ENCODE peak calls at places on chromosomes 16 and 17, in six cellular contexts. Y is choroid plexus epithelial cell, Z is epithelial cell of proximal tubule, E is heart left ventricle, T is spleen, I is BE2C. U is an unnamed sample.

GRCh38 chr17:2187758-2188157 is 115.8 kb downstream of the SMG6 start:
- DNase-seq in E (no peak), T (no peak), Y (no peak), I (no peak), Z (no peak), U (no peak)

GRCh38 chr17:73595068-73595865 is 49.0 kb downstream of the SDK2 start:
- DNase-seq in Y (peak), T (peak), Z (no peak), I (peak), E (peak), U (no peak)

GRCh38 chr16:3029499-3030127 is 5.8 kb downstream of the THOC6 start:
- DNase-seq in E (no peak), I (no peak), T (peak), Z (no peak), Y (peak), U (no peak)

GRCh38 chr16:64132686-64133085 is 989.2 kb downstream of the CDH11 start:
- DNase-seq in T (no peak), Y (no peak), I (peak), Z (no peak), E (no peak), U (no peak)

GRCh38 chr17:8947201-8947600 is 18.3 kb downstream of the PIK3R5 start:
- DNase-seq in Y (no peak), T (no peak), E (no peak), Z (no peak), I (no peak), U (no peak)

GRCh38 chr17:1490643-1491405 is 1.7 kb downstream of the MYO1C start:
- DNase-seq in E (peak), Y (no peak), Z (no peak), I (peak), T (peak), U (peak)

GRCh38 chr16:66265106-66265415 is 101.4 kb upstream of the CDH5 start:
- DNase-seq in E (no peak), Z (no peak), T (no peak), I (no peak), Y (no peak), U (no peak)

GRCh38 chr17:74773871-74774286 is 2.3 kb downstream of the NAT9 start:
- DNase-seq in T (no peak), Y (peak), E (no peak), I (no peak), Z (no peak), U (peak)

GRCh38 chr16:87848676-87849345 is 20.5 kb downstream of the SLC7A5 start:
- DNase-seq in E (no peak), Y (no peak), Z (no peak), I (no peak), T (no peak), U (no peak)

GRCh38 chr16:85309656-85310587 is 197.7 kb upstream of the CIBAR2 start:
- DNase-seq in E (peak), Z (no peak), Y (no peak), T (peak), I (no peak), U (no peak)

GRCh38 chr17:54172654-54173316 is 350.1 kb downstream of the KIF2B start:
- DNase-seq in Z (peak), T (no peak), Y (peak), E (no peak), I (peak), U (peak)

GRCh38 chr17:10668771-10669170 is 11.7 kb upstream of the MYH3 start:
- DNase-seq in Y (peak), E (no peak), T (no peak), I (no peak), Z (no peak), U (peak)

GRCh38 chr16:13864689-13865088 is 55.3 kb upstream of the ERCC4 start:
- DNase-seq in Z (no peak), T (no peak), I (no peak), E (no peak), Y (no peak), U (no peak)

GRCh38 chr17:63954402-63955063 is 18.2 kb downstream of the SCN4A start:
- DNase-seq in T (peak), Y (no peak), I (no peak), Z (no peak), E (no peak), U (no peak)

GRCh38 chr16:11742041-11742535 is 569 bp downstream of the TXNDC11 start:
- DNase-seq in T (peak), Z (no peak), E (peak), I (no peak), Y (no peak), U (peak)

GRCh38 chr16:8108991-8109509 is 481.3 kb downstream of the TMEM114 start:
- DNase-seq in Z (no peak), Y (no peak), E (no peak), I (peak), T (no peak), U (no peak)

GRCh38 chr16:56102159-56102798 is 89.0 kb upstream of the GNAO1 start:
- DNase-seq in Z (no peak), E (peak), T (no peak), I (peak), Y (no peak), U (no peak)

GRCh38 chr17:752620-753219 is 656 bp upstream of the GEMIN4 start:
- DNase-seq in T (peak), E (peak), I (peak), Z (no peak), Y (peak), U (peak)

GRCh38 chr16:57628782-57629181 is 352 bp downstream of the ADGRG1 start:
- DNase-seq in Z (no peak), Y (no peak), I (no peak), T (no peak), E (no peak), U (no peak)

DNA sequence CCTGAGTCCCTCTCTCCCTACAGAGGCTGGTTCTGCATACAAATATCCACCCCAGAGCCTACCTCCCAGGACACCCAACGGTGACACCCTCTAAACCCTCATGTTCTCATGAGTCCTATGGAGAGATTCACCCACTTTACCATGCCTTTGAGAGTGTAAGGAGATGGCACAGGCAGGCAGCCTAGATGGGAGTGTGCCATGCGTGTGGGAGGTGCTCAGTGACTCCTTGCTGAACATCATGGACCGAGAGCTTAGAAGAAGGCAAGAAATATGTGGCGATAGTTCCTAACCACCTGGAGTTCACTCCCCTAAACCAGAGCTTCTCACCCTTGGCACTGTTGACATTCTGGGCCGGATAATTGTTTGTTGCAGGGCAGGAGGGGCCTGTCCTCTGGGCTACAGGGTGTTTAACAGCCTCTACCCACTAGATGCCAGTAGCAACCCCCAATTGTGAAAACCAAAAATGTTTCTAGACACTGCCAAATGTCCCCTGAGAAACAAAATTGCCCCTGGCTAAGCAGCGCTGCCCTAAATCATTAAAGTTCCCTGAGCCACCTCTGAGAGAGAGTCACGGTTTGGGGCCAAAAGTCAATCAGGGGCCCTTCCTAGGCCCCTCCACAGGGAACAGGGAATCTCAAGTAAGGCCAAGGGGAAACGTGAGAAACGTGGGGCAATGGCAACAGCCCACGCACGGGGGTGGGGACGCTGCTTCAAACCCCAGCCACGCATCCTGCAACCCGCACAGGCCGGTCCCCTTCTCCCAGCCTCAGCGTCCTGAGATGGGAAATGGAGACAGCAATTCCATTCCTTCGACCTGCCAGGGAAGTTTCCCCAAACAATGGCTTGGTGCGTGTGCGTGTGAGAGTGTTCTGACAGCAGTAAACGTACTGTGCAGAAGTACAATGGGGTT is 66.8 kb downstream of the C16orf78 start:
- DNase-seq in Y (no peak), Z (no peak), T (peak), E (no peak), I (no peak), U (no peak)
- TF ChIP-seq CTCF in Y (no peak), Z (no peak), T (no peak), E (no peak), I (peak), U (no peak)

GRCh38 chr16:30067584-30067916 is 2.0 kb downstream of the ALDOA start:
- DNase-seq in I (no peak), E (no peak), Z (no peak), Y (no peak), T (no peak), U (no peak)

GRCh38 chr16:30068333-30068732 is 2.8 kb downstream of the ALDOA start:
- DNase-seq in E (no peak), Y (no peak), I (no peak), Z (no peak), T (no peak), U (no peak)

GRCh38 chr16:30065112-30065942 is at the start of gene ALDOA:
- DNase-seq in E (peak), T (peak), Y (peak), I (peak), Z (peak), U (peak)

GRCh38 chr16:30065943-30066881 is 652 bp downstream of the ALDOA start:
- DNase-seq in I (peak), Z (no peak), Y (peak), E (peak), T (no peak), U (no peak)

DNA sequence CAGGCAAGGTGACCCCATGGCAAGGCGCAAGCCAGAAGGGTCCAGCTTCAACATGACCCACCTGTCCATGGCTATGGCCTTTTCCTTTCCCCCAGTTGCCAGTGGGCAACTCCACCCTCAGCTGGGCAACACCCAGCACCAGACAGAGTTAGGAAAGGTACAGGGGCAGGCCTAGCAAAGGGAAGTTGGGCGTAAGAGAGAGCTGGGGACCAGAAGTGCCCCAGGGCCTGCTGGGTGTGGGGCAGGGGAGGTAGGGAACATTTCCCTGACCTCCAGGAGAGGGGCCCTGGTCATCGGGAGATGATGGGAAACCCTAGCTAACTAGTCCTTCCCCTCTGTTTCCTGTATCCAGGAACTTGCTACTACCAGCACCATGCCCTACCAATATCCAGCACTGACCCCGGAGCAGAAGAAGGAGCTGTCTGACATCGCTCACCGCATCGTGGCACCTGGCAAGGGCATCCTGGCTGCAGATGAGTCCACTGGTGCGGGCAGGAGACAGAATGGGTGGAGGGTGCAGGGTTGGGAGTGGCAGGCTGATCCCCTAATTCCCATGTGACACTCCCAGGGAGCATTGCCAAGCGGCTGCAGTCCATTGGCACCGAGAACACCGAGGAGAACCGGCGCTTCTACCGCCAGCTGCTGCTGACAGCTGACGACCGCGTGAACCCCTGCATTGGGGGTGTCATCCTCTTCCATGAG is 1.5 kb downstream of the ALDOA start:
- DNase-seq in Z (no peak), T (no peak), E (peak), Y (no peak), I (peak), U (no peak)
- H3K4me3 ChIP-seq in Z (peak), T (peak), E (peak), Y (peak), I (peak), U (peak)

DNA sequence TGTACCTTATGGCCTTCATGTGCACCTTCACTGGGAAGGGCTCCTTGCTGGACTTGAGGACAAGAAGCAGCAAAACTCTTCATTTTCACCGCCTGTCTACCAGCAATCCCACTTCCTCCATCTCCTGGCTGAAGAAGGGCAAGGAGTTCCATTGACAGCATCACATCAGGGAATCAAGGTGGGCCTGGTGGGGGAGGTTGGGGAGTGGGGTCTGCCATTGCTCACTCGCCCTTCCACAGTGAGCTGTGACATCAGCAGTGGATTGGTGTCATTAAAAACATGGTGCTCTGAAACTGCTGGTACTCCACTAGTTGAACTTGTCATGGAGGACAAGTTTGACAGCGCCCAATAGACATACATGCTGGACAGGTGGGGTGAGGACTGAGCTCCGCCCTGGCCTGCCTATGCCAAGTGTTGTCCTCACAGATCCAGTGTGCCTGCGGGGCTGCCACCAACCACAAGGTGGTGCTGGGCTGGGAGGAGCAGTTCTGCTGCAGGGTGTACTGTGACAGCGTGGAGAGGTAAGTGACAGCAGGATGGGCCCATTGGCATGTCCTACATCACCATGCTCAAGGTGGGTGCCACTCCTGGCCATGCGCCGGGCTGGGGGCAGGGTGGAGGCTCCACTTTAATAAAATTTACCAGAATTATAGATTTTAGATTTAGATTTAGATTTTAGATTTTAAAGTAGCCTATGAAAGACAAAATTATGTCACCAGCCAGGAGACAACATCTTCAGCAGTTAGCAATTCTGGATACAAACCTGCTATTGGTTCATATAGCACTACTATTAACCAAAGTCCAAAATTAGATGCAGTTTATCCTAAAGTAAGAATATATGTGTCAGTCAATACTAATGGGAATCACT is 1729.1 kb downstream of the TP53TG3F start:
- DNase-seq in Y (no peak), T (no peak), E (no peak), I (no peak), Z (no peak), U (no peak)
- TF ChIP-seq CTCF in Y (peak), T (no peak), E (no peak), I (no peak), Z (peak), U (no peak)

GRCh38 chr17:35731932-35732805 is 730 bp downstream of the RASL10B start:
- DNase-seq in Z (no peak), Y (no peak), I (peak), T (no peak), E (no peak), U (no peak)

GRCh38 chr17:35732806-35733136 is 1.3 kb downstream of the RASL10B start:
- DNase-seq in I (no peak), Y (no peak), Z (no peak), E (no peak), T (no peak), U (no peak)

GRCh38 chr17:35729405-35729833 is 2.0 kb upstream of the RASL10B start:
- DNase-seq in I (no peak), Y (no peak), T (no peak), E (no peak), Z (no peak), U (no peak)

GRCh38 chr17:35730400-35731005 is 936 bp upstream of the RASL10B start:
- DNase-seq in I (no peak), Y (no peak), Z (no peak), T (no peak), E (no peak), U (no peak)

DNA sequence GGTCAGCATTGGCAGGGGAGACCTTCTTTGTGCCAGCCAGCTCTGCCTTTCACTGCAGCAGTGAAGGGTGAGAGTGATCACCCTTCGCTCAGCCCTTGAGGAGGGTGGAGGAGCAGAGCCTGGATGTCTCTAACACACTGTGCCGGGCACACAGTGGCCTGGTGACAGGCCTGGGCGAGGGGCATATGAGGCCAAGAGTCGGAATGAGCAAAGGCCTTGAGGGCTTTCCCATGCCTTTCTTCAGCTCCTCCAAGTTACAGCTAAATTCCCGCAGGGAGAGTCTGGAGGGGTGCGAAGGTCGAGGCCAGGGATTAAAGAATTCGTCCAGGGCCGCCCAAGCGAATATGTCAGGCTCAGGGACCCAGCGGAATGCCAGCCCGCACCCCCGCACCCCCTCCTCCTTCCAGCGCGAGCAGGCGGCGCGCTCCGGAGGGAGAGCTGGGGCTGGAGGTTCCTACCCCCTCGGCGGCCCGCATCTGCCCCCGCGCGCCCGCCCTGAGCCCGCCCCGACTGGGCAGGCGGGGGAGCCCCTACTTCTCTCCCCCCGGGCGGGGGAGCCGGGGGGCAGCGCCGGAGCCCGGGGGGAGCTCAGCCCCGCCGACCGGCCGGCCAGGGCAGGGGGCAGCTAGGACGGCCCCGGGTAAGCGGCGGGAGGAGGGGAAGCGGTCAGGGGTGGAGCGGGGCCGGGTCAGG is at the start of gene RASL10B:
- DNase-seq in Z (no peak), I (peak), T (no peak), E (peak), Y (peak), U (peak)
- H3K4me3 ChIP-seq in Z (peak), I (peak), T (peak), E (peak), Y (peak), U (peak)

GRCh38 chr17:19003966-19004600 is 481 bp downstream of the FAM83G start:
- DNase-seq in T (no peak), I (no peak), Z (no peak), Y (peak), E (no peak), U (peak)

GRCh38 chr17:19002805-19003542 is 1.6 kb downstream of the FAM83G start:
- DNase-seq in Y (peak), I (no peak), T (no peak), E (no peak), Z (no peak), U (peak)

GRCh38 chr17:19004601-19005441 is at the start of gene FAM83G:
- DNase-seq in Z (no peak), I (peak), Y (peak), E (peak), T (peak), U (peak)

GRCh38 chr17:19002191-19002590 is 2.4 kb downstream of the FAM83G start:
- DNase-seq in Y (no peak), E (no peak), Z (no peak), T (no peak), I (no peak), U (no peak)

DNA sequence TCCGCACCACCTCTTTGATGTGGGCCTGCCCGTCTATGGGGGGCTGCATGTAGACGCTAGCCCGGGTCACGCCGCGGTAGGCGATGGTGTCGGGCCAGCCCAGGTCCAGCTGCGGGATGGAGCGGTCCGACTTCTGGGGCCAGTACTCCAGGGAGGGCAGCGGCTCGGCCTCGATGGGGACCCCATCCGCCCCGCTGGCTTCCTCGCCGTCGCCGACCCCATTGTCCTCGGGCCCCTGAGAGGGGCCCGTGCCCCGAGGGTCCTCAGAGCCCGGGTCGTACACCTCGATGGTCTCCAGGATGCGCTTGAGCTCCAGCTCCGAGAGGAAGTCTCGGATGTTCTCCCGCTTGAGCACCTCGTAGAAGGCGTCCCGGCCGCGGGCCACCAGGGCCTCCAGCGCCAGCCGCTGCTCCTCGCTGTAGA is 1.0 kb downstream of the FAM83G start:
- DNase-seq in I (no peak), Y (no peak), Z (no peak), E (no peak), T (no peak), U (no peak)
- TF ChIP-seq CTCF in I (no peak), Y (no peak), Z (no peak), E (no peak), T (no peak), U (no peak)

GRCh38 chr16:29901607-29901945 is 1.3 kb downstream of the ASPHD1 start:
- DNase-seq in Z (no peak), E (no peak), I (no peak), Y (no peak), T (no peak), U (no peak)
- H3K4me3 ChIP-seq in Z (peak), E (no peak), I (peak), Y (peak), T (no peak), U (no peak)

DNA sequence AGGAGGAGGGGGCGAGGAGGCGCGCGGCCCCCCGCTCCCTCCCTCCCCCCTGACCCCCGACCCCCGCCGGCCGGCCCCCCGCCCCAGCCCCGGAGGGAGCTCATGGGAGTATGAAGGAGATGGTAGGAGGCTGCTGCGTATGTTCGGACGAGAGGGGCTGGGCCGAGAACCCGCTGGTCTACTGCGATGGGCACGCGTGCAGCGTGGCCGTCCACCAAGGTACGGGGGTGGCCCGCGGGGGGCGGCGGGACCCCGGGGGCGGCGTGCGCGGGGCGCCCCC is 390 bp downstream of the MLLT6 start:
- DNase-seq in Y (no peak), E (peak), Z (no peak), T (no peak), I (peak), U (no peak)
- TF ChIP-seq CTCF in Y (no peak), E (no peak), Z (no peak), T (no peak), I (no peak), U (no peak)

GRCh38 chr17:61406871-61407210 is 7.2 kb downstream of the TBX2 start:
- DNase-seq in Z (no peak), T (peak), E (no peak), Y (no peak), I (no peak), U (no peak)
- H3K4me3 ChIP-seq in Z (no peak), T (peak), E (peak), Y (no peak), I (no peak), U (no peak)